ENCODE peak calls at places on chromosomes 4 and X, in four cellular contexts. S is H9, X is H1, U is IMR-90. T is an unnamed sample.

GRCh38 chr4:165967486-165967885 is 94.4 kb downstream of the TLL1 start:
- DNase-seq in S (no peak), U (no peak), X (no peak), T (no peak)

GRCh38 chrX:2497961-2498780 is 2.6 kb downstream of the DHRSX start:
- DNase-seq in S (no peak), X (no peak), U (peak; percentile 23), T (no peak)

GRCh38 chrX:136028383-136028984 is 43.2 kb downstream of the SLC9A6 start:
- DNase-seq in U (peak; percentile 74), X (no peak), S (no peak), T (peak; percentile 41)

GRCh38 chr4:125125256-125125655 is 189.5 kb upstream of the FAT4 start:
- DNase-seq in X (no peak), U (no peak), S (no peak), T (no peak)

GRCh38 chr4:140816806-140817205 is 60.6 kb upstream of the TBC1D9 start:
- DNase-seq in U (no peak), S (no peak), X (no peak), T (peak; percentile 32)

GRCh38 chrX:48458711-48459110 is 11.3 kb downstream of the SLC38A5 start:
- DNase-seq in U (no peak), X (no peak), S (no peak), T (no peak)

GRCh38 chrX:115174548-115174947 is 14.7 kb upstream of the RBMXL3 start:
- DNase-seq in S (no peak), X (no peak), U (peak; percentile 66), T (peak; percentile 28)

GRCh38 chr4:123453006-123453685 is 56.6 kb downstream of the SPRY1 start:
- DNase-seq in S (no peak), U (peak; percentile 43), X (no peak), T (no peak)

GRCh38 chrX:24643116-24643515 is 4.0 kb downstream of the PCYT1B start:
- DNase-seq in S (no peak), X (no peak), U (no peak), T (peak; percentile 3)

GRCh38 chr4:174278467-174278866 is 5.0 kb downstream of the FBXO8 start:
- DNase-seq in U (no peak), X (no peak), S (no peak), T (no peak)

GRCh38 chr4:151315212-151315886 is 10.1 kb downstream of the SH3D19 start:
- DNase-seq in X (no peak), S (no peak), U (no peak), T (no peak)
- H3K56ac ChIP-seq in X (no peak overlapping the region), S (no peak overlapping the region), U (no peak overlapping the region), T (no peak overlapping the region)

DNA sequence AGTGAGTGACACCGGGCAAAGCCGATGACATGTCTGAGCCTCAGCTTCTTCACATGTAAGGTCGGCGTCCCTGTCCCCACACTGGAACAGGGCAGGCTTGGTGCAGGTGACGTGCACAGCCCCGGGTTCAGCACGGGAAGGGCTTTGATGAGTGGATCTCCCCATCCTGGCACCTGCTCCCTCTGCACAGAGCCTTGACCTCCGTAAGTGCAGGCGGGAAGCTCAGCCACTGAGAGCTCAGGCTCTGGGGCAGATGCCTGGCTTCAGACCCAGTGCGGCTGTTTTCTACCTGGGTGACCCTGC is 91.4 kb downstream of the PSAPL1 start:
- DNase-seq in X (no peak), S (no peak), U (no peak), T (no peak)
- H2AK5ac ChIP-seq in X (no peak overlapping the region), S (no peak overlapping the region), U (no peak overlapping the region), T (no peak overlapping the region)

GRCh38 chrX:153727108-153727931 is 2.7 kb downstream of the ABCD1 start:
- DNase-seq in S (no peak), X (no peak), U (no peak), T (peak; percentile 24)

GRCh38 chrX:153725039-153725831 is 579 bp downstream of the ABCD1 start:
- DNase-seq in U (no peak), X (no peak), S (no peak), T (peak; percentile 51)

GRCh38 chrX:153724252-153725038 is at the start of the genes ABCD1 and BCAP31:
- DNase-seq in X (peak; percentile 29), S (peak; percentile 84), U (peak; percentile 78), T (peak; percentile 92)

GRCh38 chrX:153726286-153727107 is 1.8 kb downstream of the ABCD1 start:
- DNase-seq in X (peak; percentile 38), S (peak; percentile 82), U (peak; percentile 52), T (peak; percentile 96)

DNA sequence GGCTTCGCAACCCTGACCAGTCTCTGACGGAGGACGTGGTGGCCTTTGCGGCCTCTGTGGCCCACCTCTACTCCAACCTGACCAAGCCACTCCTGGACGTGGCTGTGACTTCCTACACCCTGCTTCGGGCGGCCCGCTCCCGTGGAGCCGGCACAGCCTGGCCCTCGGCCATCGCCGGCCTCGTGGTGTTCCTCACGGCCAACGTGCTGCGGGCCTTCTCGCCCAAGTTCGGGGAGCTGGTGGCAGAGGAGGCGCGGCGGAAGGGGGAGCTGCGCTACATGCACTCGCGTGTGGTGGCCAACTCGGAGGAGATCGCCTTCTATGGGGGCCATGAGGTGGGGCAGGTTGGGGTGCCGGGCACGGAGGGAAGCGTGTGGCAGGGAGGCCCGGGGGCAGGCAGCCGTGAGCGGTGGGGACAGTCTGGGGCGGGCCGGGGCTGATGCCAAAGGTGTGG is 1.2 kb downstream of the ABCD1 start:
- DNase-seq in U (no peak), S (no peak), X (no peak), T (no peak)
- H2BK5ac ChIP-seq in U (peak overlapping the region; percentile 85), S (no peak overlapping the region), X (no peak overlapping the region), T (peak overlapping the region; percentile 96)

GRCh38 chr4:20192754-20193521 is 58.8 kb upstream of the SLIT2 start:
- DNase-seq in X (no peak), U (peak; percentile 59), S (no peak), T (no peak)
- H3K56ac ChIP-seq in X (no peak overlapping the region), U (peak overlapping the region; percentile 39), S (no peak overlapping the region), T (no peak overlapping the region)

GRCh38 chr4:183289688-183290087 is 30.4 kb downstream of the CLDN22 start:
- DNase-seq in S (no peak), U (no peak), X (no peak), T (peak; percentile 35)

GRCh38 chr4:183287309-183287659 is 32.8 kb downstream of the CLDN22 start:
- DNase-seq in S (no peak), X (no peak), U (no peak), T (no peak)

GRCh38 chr4:183287677-183288076 is 32.4 kb downstream of the CLDN22 start:
- DNase-seq in S (no peak), U (no peak), X (no peak), T (no peak)

GRCh38 chr4:183291070-183291469 is 29.0 kb downstream of the CLDN22 start:
- DNase-seq in X (no peak), U (no peak), S (no peak), T (no peak)

GRCh38 chr4:183288955-183289354 is 31.1 kb downstream of the CLDN22 start:
- DNase-seq in S (no peak), X (no peak), U (no peak), T (peak; percentile 31)
- H2AK5ac ChIP-seq in S (no peak overlapping the region), X (no peak overlapping the region), U (no peak overlapping the region), T (no peak overlapping the region)

GRCh38 chr4:2802618-2803531 is 10.0 kb downstream of the SH3BP2 start:
- DNase-seq in S (no peak), U (no peak), X (no peak), T (no peak)
- H2BK5ac ChIP-seq in S (no peak overlapping the region), U (no peak overlapping the region), X (peak overlapping the region; percentile 37), T (no peak overlapping the region)

T was measured in mesendoderm.